ENCODE peak calls at places on chromosomes 11 and 22, in ten cellular contexts. One of them, this sample, is unnamed. For H3K27me3, the result is how much of the 10 kb centered on the place peaks cover.

GRCh38 chr11:96324912-96325311 is 18.1 kb downstream of the MAML2 start:
- DNase-seq in colonic mucosa: no peak
- DNase-seq in aorta: no peak
- DNase-seq in uterus: no peak
- DNase-seq in body of pancreas: no peak
- DNase-seq in hepatocyte: no peak
- DNase-seq in spleen: no peak
- DNase-seq in GM23248: peak
- DNase-seq in lung: no peak
- DNase-seq in cardiac muscle cell: no peak
- DNase-seq in this sample: no peak

GRCh38 chr11:35491231-35491871 is 34.1 kb downstream of the PAMR1 start:
- DNase-seq in colonic mucosa: no peak
- DNase-seq in aorta: no peak
- DNase-seq in uterus: no peak
- DNase-seq in body of pancreas: no peak
- DNase-seq in hepatocyte: peak
- DNase-seq in spleen: no peak
- DNase-seq in GM23248: peak
- DNase-seq in lung: no peak
- DNase-seq in cardiac muscle cell: no peak
- DNase-seq in this sample: no peak

GRCh38 chr11:116580828-116581227 is 192.0 kb downstream of the BUD13 start:
- DNase-seq in colonic mucosa: no peak
- DNase-seq in aorta: no peak
- DNase-seq in uterus: no peak
- DNase-seq in body of pancreas: no peak
- DNase-seq in hepatocyte: no peak
- DNase-seq in spleen: peak
- DNase-seq in GM23248: peak
- DNase-seq in lung: no peak
- DNase-seq in cardiac muscle cell: peak
- DNase-seq in this sample: no peak

GRCh38 chr11:67648140-67648795 is 2.3 kb downstream of the ACY3 start:
- DNase-seq in colonic mucosa: no peak
- DNase-seq in aorta: peak
- DNase-seq in uterus: no peak
- DNase-seq in body of pancreas: peak
- DNase-seq in hepatocyte: peak
- DNase-seq in spleen: peak
- DNase-seq in GM23248: peak
- DNase-seq in lung: no peak
- DNase-seq in cardiac muscle cell: peak
- DNase-seq in this sample: no peak

GRCh38 chr11:69645801-69646492 is 5.0 kb downstream of the CCND1 start:
- DNase-seq in colonic mucosa: no peak
- DNase-seq in aorta: no peak
- DNase-seq in uterus: no peak
- DNase-seq in body of pancreas: peak
- DNase-seq in hepatocyte: no peak
- DNase-seq in spleen: peak
- DNase-seq in GM23248: peak
- DNase-seq in lung: no peak
- DNase-seq in cardiac muscle cell: no peak
- DNase-seq in this sample: no peak

GRCh38 chr11:27217948-27218410 is 145.0 kb downstream of the CCDC34 start:
- DNase-seq in colonic mucosa: no peak
- DNase-seq in aorta: no peak
- DNase-seq in uterus: no peak
- DNase-seq in body of pancreas: peak
- DNase-seq in hepatocyte: no peak
- DNase-seq in spleen: no peak
- DNase-seq in GM23248: peak
- DNase-seq in lung: no peak
- DNase-seq in cardiac muscle cell: no peak
- DNase-seq in this sample: no peak

GRCh38 chr22:27880778-27881394 is 38.2 kb downstream of the PITPNB start:
- DNase-seq in colonic mucosa: peak
- DNase-seq in aorta: no peak
- DNase-seq in uterus: no peak
- DNase-seq in body of pancreas: peak
- DNase-seq in hepatocyte: peak
- DNase-seq in spleen: no peak
- DNase-seq in GM23248: peak
- DNase-seq in lung: peak
- DNase-seq in cardiac muscle cell: peak
- DNase-seq in this sample: peak

GRCh38 chr22:24694971-24695928 is 79.3 kb downstream of the PIWIL3 start:
- DNase-seq in colonic mucosa: peak
- DNase-seq in aorta: no peak
- DNase-seq in uterus: no peak
- DNase-seq in body of pancreas: no peak
- DNase-seq in hepatocyte: no peak
- DNase-seq in spleen: no peak
- DNase-seq in GM23248: no peak
- DNase-seq in lung: peak
- DNase-seq in cardiac muscle cell: no peak
- DNase-seq in this sample: no peak

GRCh38 chr11:78420796-78421209 is 3.2 kb upstream of the GAB2 start:
- DNase-seq in colonic mucosa: no peak
- DNase-seq in aorta: peak
- DNase-seq in uterus: peak
- DNase-seq in body of pancreas: peak
- DNase-seq in hepatocyte: peak
- DNase-seq in spleen: peak
- DNase-seq in GM23248: peak
- DNase-seq in lung: peak
- DNase-seq in cardiac muscle cell: peak
- DNase-seq in this sample: no peak

GRCh38 chr11:60377737-60378136 is 595 bp upstream of the MS4A7 start:
- DNase-seq in colonic mucosa: peak
- DNase-seq in aorta: peak
- DNase-seq in uterus: no peak
- DNase-seq in body of pancreas: peak
- DNase-seq in hepatocyte: no peak
- DNase-seq in spleen: peak
- DNase-seq in GM23248: no peak
- DNase-seq in lung: peak
- DNase-seq in cardiac muscle cell: no peak
- DNase-seq in this sample: no peak

GRCh38 chr22:34055525-34056200 is 135.4 kb upstream of the LARGE1 start:
- DNase-seq in colonic mucosa: no peak
- DNase-seq in aorta: no peak
- DNase-seq in uterus: no peak
- DNase-seq in body of pancreas: peak
- DNase-seq in hepatocyte: peak
- DNase-seq in spleen: no peak
- DNase-seq in GM23248: no peak
- DNase-seq in lung: no peak
- DNase-seq in cardiac muscle cell: peak
- DNase-seq in this sample: peak

GRCh38 chr11:11252403-11252802 is 100.6 kb downstream of the CSNK2A3 start:
- DNase-seq in colonic mucosa: no peak
- DNase-seq in aorta: no peak
- DNase-seq in uterus: no peak
- DNase-seq in body of pancreas: no peak
- DNase-seq in hepatocyte: no peak
- DNase-seq in spleen: no peak
- DNase-seq in GM23248: no peak
- DNase-seq in lung: no peak
- DNase-seq in cardiac muscle cell: no peak
- DNase-seq in this sample: no peak

GRCh38 chr22:41530612-41531421 is 13.5 kb downstream of the POLR3H start:
- DNase-seq in colonic mucosa: no peak
- DNase-seq in aorta: no peak
- DNase-seq in uterus: no peak
- DNase-seq in body of pancreas: no peak
- DNase-seq in hepatocyte: no peak
- DNase-seq in spleen: no peak
- DNase-seq in GM23248: no peak
- DNase-seq in lung: no peak
- DNase-seq in cardiac muscle cell: no peak
- DNase-seq in this sample: no peak

GRCh38 chr22:30754971-30755759 is 60.5 kb downstream of the OSBP2 start:
- DNase-seq in colonic mucosa: peak
- DNase-seq in aorta: no peak
- DNase-seq in uterus: peak
- DNase-seq in body of pancreas: peak
- DNase-seq in hepatocyte: peak
- DNase-seq in spleen: no peak
- DNase-seq in GM23248: peak
- DNase-seq in lung: peak
- DNase-seq in cardiac muscle cell: peak
- DNase-seq in this sample: peak

GRCh38 chr11:27757953-27758352 is 57.7 kb upstream of the BDNF start:
- DNase-seq in colonic mucosa: no peak
- DNase-seq in aorta: peak
- DNase-seq in uterus: no peak
- DNase-seq in body of pancreas: no peak
- DNase-seq in hepatocyte: no peak
- DNase-seq in spleen: no peak
- DNase-seq in GM23248: peak
- DNase-seq in lung: no peak
- DNase-seq in cardiac muscle cell: no peak
- DNase-seq in this sample: no peak

GRCh38 chr11:94588366-94588952 is 21.3 kb downstream of the PIWIL4 start:
- DNase-seq in colonic mucosa: no peak
- DNase-seq in aorta: no peak
- DNase-seq in uterus: no peak
- DNase-seq in body of pancreas: peak
- DNase-seq in hepatocyte: peak
- DNase-seq in spleen: no peak
- DNase-seq in GM23248: no peak
- DNase-seq in lung: no peak
- DNase-seq in cardiac muscle cell: no peak
- DNase-seq in this sample: no peak

GRCh38 chr11:17721242-17721999 is 2.0 kb downstream of the MYOD1 start:
- DNase-seq in colonic mucosa: no peak
- DNase-seq in aorta: no peak
- DNase-seq in uterus: no peak
- DNase-seq in body of pancreas: no peak
- DNase-seq in hepatocyte: no peak
- DNase-seq in spleen: no peak
- DNase-seq in GM23248: peak
- DNase-seq in lung: no peak
- DNase-seq in cardiac muscle cell: no peak
- DNase-seq in this sample: no peak
- H3K27me3 ChIP-seq in colonic mucosa: under half
- H3K27me3 ChIP-seq in aorta: under half
- H3K27me3 ChIP-seq in uterus: under half
- H3K27me3 ChIP-seq in body of pancreas: under half
- H3K27me3 ChIP-seq in hepatocyte: half or more
- H3K27me3 ChIP-seq in spleen: half or more
- H3K27me3 ChIP-seq in GM23248: half or more
- H3K27me3 ChIP-seq in lung: under half
- H3K27me3 ChIP-seq in cardiac muscle cell: half or more
- H3K27me3 ChIP-seq in this sample: half or more

GRCh38 chr11:102144357-102145342 is 34.4 kb downstream of the YAP1 start:
- DNase-seq in colonic mucosa: peak
- DNase-seq in aorta: no peak
- DNase-seq in uterus: no peak
- DNase-seq in body of pancreas: peak
- DNase-seq in hepatocyte: peak
- DNase-seq in spleen: no peak
- DNase-seq in GM23248: peak
- DNase-seq in lung: peak
- DNase-seq in cardiac muscle cell: peak
- DNase-seq in this sample: no peak
- H3K4me3 ChIP-seq in colonic mucosa: no peak
- H3K4me3 ChIP-seq in aorta: no peak
- H3K4me3 ChIP-seq in uterus: no peak
- H3K4me3 ChIP-seq in body of pancreas: no peak
- H3K4me3 ChIP-seq in hepatocyte: no peak
- H3K4me3 ChIP-seq in spleen: no peak
- H3K4me3 ChIP-seq in GM23248: peak
- H3K4me3 ChIP-seq in lung: no peak
- H3K4me3 ChIP-seq in cardiac muscle cell: no peak
- H3K4me3 ChIP-seq in this sample: no peak

DNA sequence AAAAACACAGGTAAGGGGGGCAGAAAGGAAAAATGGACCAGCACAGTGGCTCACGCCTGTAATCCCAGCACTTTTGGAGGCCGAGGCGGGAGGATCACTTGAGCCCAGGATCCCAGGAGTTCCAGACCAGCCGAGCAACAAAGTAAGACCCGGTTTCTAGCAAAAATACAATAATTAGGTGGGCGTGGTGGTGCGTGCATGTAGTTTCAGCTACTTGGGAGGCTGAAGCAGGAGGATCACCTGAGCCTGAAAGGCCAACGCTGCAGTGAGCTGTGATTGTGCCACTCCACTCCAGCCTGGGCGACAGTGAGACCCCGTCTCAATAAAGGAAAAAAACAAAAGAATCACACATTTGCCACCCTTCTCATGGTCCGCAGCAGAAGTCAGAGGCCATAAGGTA is 519.4 kb downstream of the BRD1 start:
- DNase-seq in colonic mucosa: peak
- DNase-seq in aorta: no peak
- DNase-seq in uterus: no peak
- DNase-seq in body of pancreas: no peak
- DNase-seq in hepatocyte: no peak
- DNase-seq in spleen: peak
- DNase-seq in GM23248: no peak
- DNase-seq in lung: no peak
- DNase-seq in cardiac muscle cell: no peak
- DNase-seq in this sample: no peak
- H3K27me3 ChIP-seq in colonic mucosa: under half
- H3K27me3 ChIP-seq in aorta: under half
- H3K27me3 ChIP-seq in uterus: under half
- H3K27me3 ChIP-seq in body of pancreas: under half
- H3K27me3 ChIP-seq in hepatocyte: under half
- H3K27me3 ChIP-seq in spleen: half or more
- H3K27me3 ChIP-seq in GM23248: under half
- H3K27me3 ChIP-seq in lung: under half
- H3K27me3 ChIP-seq in cardiac muscle cell: under half
- H3K27me3 ChIP-seq in this sample: under half

GRCh38 chr11:32427616-32427934 is 7.8 kb downstream of the WT1 start:
- DNase-seq in colonic mucosa: no peak
- DNase-seq in aorta: no peak
- DNase-seq in uterus: no peak
- DNase-seq in body of pancreas: no peak
- DNase-seq in hepatocyte: no peak
- DNase-seq in spleen: no peak
- DNase-seq in GM23248: no peak
- DNase-seq in lung: no peak
- DNase-seq in cardiac muscle cell: no peak
- DNase-seq in this sample: no peak
- H3K4me3 ChIP-seq in colonic mucosa: no peak
- H3K4me3 ChIP-seq in aorta: no peak
- H3K4me3 ChIP-seq in uterus: peak
- H3K4me3 ChIP-seq in body of pancreas: no peak
- H3K4me3 ChIP-seq in hepatocyte: no peak
- H3K4me3 ChIP-seq in spleen: peak
- H3K4me3 ChIP-seq in GM23248: no peak
- H3K4me3 ChIP-seq in lung: no peak
- H3K4me3 ChIP-seq in cardiac muscle cell: no peak
- H3K4me3 ChIP-seq in this sample: no peak

GRCh38 chr11:39617971-39618370 is 1841.5 kb downstream of the LRRC4C start:
- DNase-seq in colonic mucosa: no peak
- DNase-seq in aorta: no peak
- DNase-seq in uterus: no peak
- DNase-seq in body of pancreas: no peak
- DNase-seq in hepatocyte: no peak
- DNase-seq in spleen: no peak
- DNase-seq in GM23248: no peak
- DNase-seq in lung: no peak
- DNase-seq in cardiac muscle cell: no peak
- DNase-seq in this sample: no peak
- H3K27me3 ChIP-seq in colonic mucosa: under half
- H3K27me3 ChIP-seq in aorta: under half
- H3K27me3 ChIP-seq in uterus: under half
- H3K27me3 ChIP-seq in body of pancreas: under half
- H3K27me3 ChIP-seq in hepatocyte: under half
- H3K27me3 ChIP-seq in spleen: under half
- H3K27me3 ChIP-seq in GM23248: under half
- H3K27me3 ChIP-seq in lung: under half
- H3K27me3 ChIP-seq in cardiac muscle cell: under half
- H3K27me3 ChIP-seq in this sample: under half